ENCODE peak calls at places on chromosomes 12 and 14, in eight cellular contexts. A, Q, D, N, T, W, S and F are unnamed samples.

GRCh38 chr14:69876848-69877306 is 2.3 kb upstream of the SMOC1 start:
- DNase-seq in N (no peak), D (no peak), W (no peak), A (no peak), Q (no peak), S (no peak), T (no peak), F (peak)

GRCh38 chr12:51773145-51773869 is 75.2 kb downstream of the FIGNL2 start:
- DNase-seq in D (peak), Q (no peak), S (no peak), T (no peak), N (no peak), A (no peak), W (no peak), F (no peak)

GRCh38 chr12:3820122-3820521 is 53.1 kb downstream of the PARP11 start:
- DNase-seq in N (no peak), T (no peak), A (no peak), D (peak), Q (no peak), W (no peak), S (no peak), F (no peak)

GRCh38 chr12:53057816-53058500 is 8.1 kb downstream of the TNS2 start:
- DNase-seq in Q (no peak), D (no peak), T (no peak), S (no peak), W (no peak), N (no peak), A (no peak), F (no peak)

GRCh38 chr12:132395908-132396305 is 66.5 kb upstream of the GALNT9 start:
- DNase-seq in D (no peak), T (no peak), N (no peak), S (no peak), W (no peak), A (no peak), Q (no peak), F (no peak)

GRCh38 chr12:107891967-107892366 is 117.5 kb downstream of the ASCL4 start:
- DNase-seq in D (peak), Q (no peak), W (peak), A (no peak), S (no peak), N (peak), T (no peak), F (no peak)

GRCh38 chr12:113128802-113129663 is 6.5 kb downstream of the RASAL1 start:
- DNase-seq in N (no peak), S (no peak), Q (no peak), T (no peak), W (no peak), D (no peak), A (no peak), F (no peak)

GRCh38 chr12:85559534-85559933 is 276.7 kb downstream of the RASSF9 start:
- DNase-seq in D (no peak), N (no peak), S (no peak), A (no peak), Q (no peak), T (no peak), W (no peak), F (no peak)

GRCh38 chr12:90090929-90091651 is 382.5 kb upstream of the ATP2B1 start:
- DNase-seq in A (peak), D (peak), T (peak), W (peak), S (no peak), Q (peak), N (no peak), F (no peak)

GRCh38 chr12:77349703-77350102 is 284.3 kb upstream of the E2F7 start:
- DNase-seq in T (no peak), Q (no peak), W (no peak), N (no peak), A (no peak), D (no peak), S (no peak), F (no peak)

GRCh38 chr14:30214014-30214413 is 286.4 kb upstream of the PRKD1 start:
- DNase-seq in W (no peak), N (no peak), A (no peak), T (no peak), D (peak), Q (no peak), S (no peak), F (no peak)